ENCODE peak calls at places on chromosomes 16 and 17, in four cellular contexts. B is GM23338, I is prostate gland, V is cardiac muscle cell. X is an unnamed sample.

GRCh38 chr16:24013733-24014645 is 178.2 kb downstream of the PRKCB start:
- DNase-seq in B (no peak), I (no peak), V (no peak), X (peak)

GRCh38 chr16:27625050-27625697 is 75.2 kb downstream of the KATNIP start:
- DNase-seq in B (no peak), I (peak), V (no peak), X (peak)

GRCh38 chr16:29154676-29155121 is 169.8 kb downstream of the LAT start:
- DNase-seq in B (no peak), I (no peak), V (no peak), X (no peak)

GRCh38 chr17:74759243-74759801 is 10.9 kb downstream of the NHERF1 start:
- DNase-seq in B (no peak), I (no peak), V (no peak), X (no peak)

GRCh38 chr17:73765824-73766563 is 121.7 kb upstream of the SDK2 start:
- DNase-seq in B (no peak), I (no peak), V (no peak), X (no peak)

GRCh38 chr17:34710226-34710625 is 130.8 kb downstream of the TMEM132E start:
- DNase-seq in B (no peak), I (no peak), V (no peak), X (no peak)

GRCh38 chr17:50183439-50184001 is 17.7 kb downstream of the SGCA start:
- DNase-seq in B (no peak), I (no peak), V (no peak), X (no peak)

GRCh38 chr16:50288920-50289319 is 22.6 kb downstream of the ADCY7 start:
- DNase-seq in B (no peak), I (no peak), V (no peak), X (no peak)

GRCh38 chr16:89162314-89162713 is 9.2 kb upstream of the CDH15 start:
- DNase-seq in B (no peak), I (no peak), V (no peak), X (no peak)

GRCh38 chr16:65959978-65960377 is 406.5 kb upstream of the CDH5 start:
- DNase-seq in B (no peak), I (no peak), V (no peak), X (no peak)

GRCh38 chr16:24045641-24046040 is 209.9 kb downstream of the PRKCB start:
- DNase-seq in B (peak), I (no peak), V (peak), X (no peak)

GRCh38 chr17:60087882-60088669 is 9.4 kb upstream of the HEATR6 start:
- DNase-seq in B (peak), I (no peak), V (no peak), X (no peak)

GRCh38 chr17:13727441-13728171 is 125.9 kb upstream of the HS3ST3A1 start:
- DNase-seq in B (no peak), I (no peak), V (no peak), X (no peak)

GRCh38 chr16:69890114-69890890 is 60.8 kb upstream of the CLEC18A start:
- DNase-seq in B (peak), I (peak), V (peak), X (peak)

GRCh38 chr17:66747561-66748275 is 87.2 kb upstream of the CACNG5 start:
- DNase-seq in B (no peak), I (no peak), V (no peak), X (no peak)
- H3K27ac ChIP-seq in B (no peak), I (no peak), V (no peak), X (no peak)

GRCh38 chr17:47201168-47201567 is 8.0 kb upstream of the MYL4 start:
- DNase-seq in B (no peak), I (no peak), V (no peak), X (no peak)
- H3K27ac ChIP-seq in B (no peak), I (no peak), V (no peak), X (no peak)

DNA sequence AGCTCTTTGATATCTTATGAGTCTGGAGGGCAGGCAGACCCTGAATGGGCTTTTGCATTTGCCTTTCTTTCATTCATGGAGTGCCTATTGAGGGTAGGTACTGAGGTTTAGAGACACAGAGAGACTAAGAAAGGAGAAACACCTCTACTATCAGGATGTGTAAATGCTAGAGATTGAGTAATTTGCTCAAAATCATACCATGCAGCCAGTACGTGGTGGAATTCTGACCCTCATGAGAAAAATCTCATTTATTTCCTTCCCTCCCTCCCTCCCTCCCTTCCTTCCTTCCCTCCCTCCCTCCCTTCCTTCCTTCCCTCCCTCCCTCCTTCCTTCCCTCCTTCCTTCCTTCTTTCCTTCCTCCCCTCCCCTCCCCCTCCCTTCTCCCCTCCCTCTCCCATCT is 18.4 kb upstream of the NFATC3 start:
- DNase-seq in B (no peak), I (no peak), V (no peak), X (no peak)
- H3K27ac ChIP-seq in B (no peak), I (no peak), V (no peak), X (no peak)

GRCh38 chr16:345686-346231 is 6.8 kb downstream of the AXIN1 start:
- DNase-seq in B (no peak), I (no peak), V (no peak), X (no peak)

GRCh38 chr16:349211-349610 is 3.3 kb downstream of the AXIN1 start:
- DNase-seq in B (no peak), I (no peak), V (no peak), X (no peak)

GRCh38 chr16:350203-350602 is 2.3 kb downstream of the AXIN1 start:
- DNase-seq in B (no peak), I (no peak), V (no peak), X (no peak)

GRCh38 chr16:347203-347602 is 5.3 kb downstream of the AXIN1 start:
- DNase-seq in B (no peak), I (no peak), V (no peak), X (no peak)

DNA sequence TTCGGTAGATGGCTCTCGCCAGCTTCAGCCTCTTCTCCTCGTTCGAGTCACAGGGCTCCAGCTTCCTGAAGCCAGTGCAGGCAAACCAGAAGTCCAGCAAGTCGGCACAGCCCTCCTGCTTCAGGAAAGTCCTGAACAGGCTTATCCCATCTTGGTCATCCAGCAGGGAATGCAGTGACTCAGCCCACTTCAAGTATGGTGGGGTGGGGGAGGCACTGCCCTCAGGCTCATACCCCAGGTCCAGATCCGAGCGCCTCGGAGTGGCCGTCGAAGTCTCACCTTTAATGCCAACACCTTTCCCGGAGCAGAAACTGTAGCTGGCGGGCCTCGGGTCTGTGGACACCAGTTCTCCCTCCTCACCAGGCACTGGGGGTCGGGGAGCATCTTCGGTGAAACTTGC is 5.9 kb downstream of the AXIN1 start:
- DNase-seq in B (no peak), I (no peak), V (no peak), X (no peak)
- H3K27ac ChIP-seq in B (peak), I (no peak), V (no peak), X (no peak)

GRCh38 chr17:61309857-61310256 is 89.8 kb upstream of the TBX2 start:
- DNase-seq in B (no peak), I (no peak), V (no peak), X (no peak)
- H3K27ac ChIP-seq in B (no peak), I (peak), V (no peak), X (peak)